ENCODE peak calls at places on chromosome 14, in five cellular contexts. One of them, this sample, is unnamed.
A peak's percentile ranks its signal among the peaks of the same experiment; 100 is the strongest.

GRCh38 chr14:85528080-85528881 is 1.7 kb upstream of the FLRT2 start:
- DNase-seq in psoas muscle: peak; percentile 38
- DNase-seq in aorta: no peak
- DNase-seq in neuronal stem cell: peak; percentile 51
- DNase-seq in heart left ventricle: peak; percentile 34
- DNase-seq in this sample: peak; percentile 63

GRCh38 chr14:72443991-72444431 is 449.9 kb downstream of the DPF3 start:
- DNase-seq in aorta: no peak
- DNase-seq in heart left ventricle: no peak
- DNase-seq in neuronal stem cell: no peak
- DNase-seq in psoas muscle: no peak
- DNase-seq in this sample: no peak

GRCh38 chr14:96146131-96146771 is 58.4 kb upstream of the BDKRB2 start:
- DNase-seq in heart left ventricle: no peak
- DNase-seq in psoas muscle: no peak
- DNase-seq in neuronal stem cell: no peak
- DNase-seq in aorta: no peak
- DNase-seq in this sample: no peak

GRCh38 chr14:48027115-48027514 is 351.7 kb upstream of the MDGA2 start:
- DNase-seq in aorta: no peak
- DNase-seq in heart left ventricle: no peak
- DNase-seq in neuronal stem cell: no peak
- DNase-seq in psoas muscle: no peak
- DNase-seq in this sample: no peak

GRCh38 chr14:72680853-72681640 is 212.9 kb downstream of the DPF3 start:
- DNase-seq in heart left ventricle: no peak
- DNase-seq in neuronal stem cell: no peak
- DNase-seq in aorta: no peak
- DNase-seq in psoas muscle: no peak
- DNase-seq in this sample: no peak

GRCh38 chr14:80695869-80696268 is 245.7 kb downstream of the CEP128 start:
- DNase-seq in aorta: no peak
- DNase-seq in neuronal stem cell: no peak
- DNase-seq in heart left ventricle: no peak
- DNase-seq in psoas muscle: no peak
- DNase-seq in this sample: no peak

GRCh38 chr14:75068294-75069020 is 984 bp upstream of the ZC2HC1C start:
- DNase-seq in neuronal stem cell: no peak
- DNase-seq in aorta: no peak
- DNase-seq in psoas muscle: no peak
- DNase-seq in heart left ventricle: no peak
- DNase-seq in this sample: no peak

GRCh38 chr14:35114036-35114435 is 7.8 kb downstream of the PPP2R3C start:
- DNase-seq in neuronal stem cell: no peak
- DNase-seq in heart left ventricle: no peak
- DNase-seq in psoas muscle: no peak
- DNase-seq in aorta: no peak
- DNase-seq in this sample: no peak

GRCh38 chr14:51451561-51451960 is 200.1 kb upstream of the FRMD6 start:
- DNase-seq in heart left ventricle: no peak
- DNase-seq in psoas muscle: no peak
- DNase-seq in aorta: no peak
- DNase-seq in neuronal stem cell: no peak
- DNase-seq in this sample: no peak

GRCh38 chr14:64800000-64800399 is 79.7 kb downstream of the SPTB start:
- DNase-seq in heart left ventricle: peak; percentile 41
- DNase-seq in psoas muscle: no peak
- DNase-seq in neuronal stem cell: no peak
- DNase-seq in aorta: no peak
- DNase-seq in this sample: peak; percentile 23

GRCh38 chr14:91229743-91230200 is 14.7 kb downstream of the GPR68 start:
- DNase-seq in aorta: no peak
- DNase-seq in heart left ventricle: no peak
- DNase-seq in neuronal stem cell: no peak
- DNase-seq in psoas muscle: no peak
- DNase-seq in this sample: no peak
- H3K4me1 ChIP-seq in aorta: no peaks in the 10 kb centered on the region
- H3K4me1 ChIP-seq in heart left ventricle: no peaks in the 10 kb centered on the region
- H3K4me1 ChIP-seq in neuronal stem cell: no peaks in the 10 kb centered on the region
- H3K4me1 ChIP-seq in psoas muscle: no peaks in the 10 kb centered on the region
- H3K4me1 ChIP-seq in this sample: no peaks in the 10 kb centered on the region

DNA sequence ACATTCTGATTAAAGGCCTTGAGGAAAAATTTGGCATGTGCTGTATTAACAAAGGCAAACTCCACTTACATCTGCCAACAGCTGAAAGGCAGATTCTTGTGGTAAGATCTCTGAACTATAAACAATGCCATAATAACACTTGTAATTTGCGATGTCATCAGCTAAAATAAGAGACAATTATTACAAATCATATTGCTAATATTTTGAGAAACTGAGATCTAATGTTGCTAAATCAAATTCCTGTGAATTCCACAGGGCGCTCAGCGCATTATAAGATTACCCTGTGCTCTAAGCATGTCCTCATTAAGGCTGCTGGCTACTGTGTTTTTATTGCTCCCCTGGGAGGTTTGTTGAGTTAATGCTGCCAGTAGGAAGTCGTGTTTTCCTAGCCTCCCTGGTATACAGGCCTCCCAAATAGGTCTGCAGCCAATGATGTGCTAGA is 244.8 kb downstream of the DACT1 start:
- DNase-seq in aorta: no peak
- DNase-seq in psoas muscle: no peak
- DNase-seq in heart left ventricle: no peak
- DNase-seq in neuronal stem cell: no peak
- DNase-seq in this sample: peak; percentile 10
- H3K36me3 ChIP-seq in aorta: no peaks in the 10 kb centered on the region
- H3K36me3 ChIP-seq in psoas muscle: no peaks in the 10 kb centered on the region
- H3K36me3 ChIP-seq in heart left ventricle: no peaks in the 10 kb centered on the region
- H3K36me3 ChIP-seq in neuronal stem cell: no peaks in the 10 kb centered on the region
- H3K36me3 ChIP-seq in this sample: no peaks in the 10 kb centered on the region

GRCh38 chr14:89589400-89590128 is 172.5 kb upstream of the FOXN3 start:
- DNase-seq in psoas muscle: no peak
- DNase-seq in neuronal stem cell: no peak
- DNase-seq in aorta: no peak
- DNase-seq in heart left ventricle: no peak
- DNase-seq in this sample: no peak

GRCh38 chr14:89587128-89587420 is 170.0 kb upstream of the FOXN3 start:
- DNase-seq in aorta: no peak
- DNase-seq in neuronal stem cell: no peak
- DNase-seq in heart left ventricle: no peak
- DNase-seq in psoas muscle: no peak
- DNase-seq in this sample: no peak

GRCh38 chr14:89586258-89587127 is 169.5 kb upstream of the FOXN3 start:
- DNase-seq in neuronal stem cell: no peak
- DNase-seq in psoas muscle: no peak
- DNase-seq in heart left ventricle: no peak
- DNase-seq in aorta: no peak
- DNase-seq in this sample: no peak

GRCh38 chr14:89588016-89588415 is 171.0 kb upstream of the FOXN3 start:
- DNase-seq in heart left ventricle: no peak
- DNase-seq in psoas muscle: no peak
- DNase-seq in aorta: no peak
- DNase-seq in neuronal stem cell: no peak
- DNase-seq in this sample: no peak

DNA sequence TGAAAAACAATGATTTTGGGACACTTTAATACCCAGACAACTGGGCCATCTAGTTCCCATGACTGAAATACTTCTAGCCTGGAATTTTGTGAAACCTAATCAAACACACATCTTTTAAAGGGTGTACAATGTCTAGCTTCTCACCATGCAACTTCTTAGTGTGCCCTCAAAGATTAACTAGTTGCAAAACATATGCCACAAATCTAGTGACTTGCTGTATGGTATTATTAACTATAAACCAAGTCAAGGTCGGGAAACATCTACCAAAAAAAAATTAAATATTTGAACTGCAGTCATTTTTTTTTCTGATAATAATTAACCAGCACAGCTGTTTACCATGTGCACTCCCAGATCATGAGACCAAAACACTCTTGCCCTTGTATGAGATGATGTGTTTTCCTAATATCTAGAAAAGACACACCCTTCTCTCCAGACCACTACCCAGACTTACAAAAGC is 171.8 kb upstream of the FOXN3 start:
- DNase-seq in neuronal stem cell: no peak
- DNase-seq in aorta: no peak
- DNase-seq in psoas muscle: no peak
- DNase-seq in heart left ventricle: no peak
- DNase-seq in this sample: no peak
- H3K4me1 ChIP-seq in neuronal stem cell: peaks cover 4% of the 10 kb centered on the region
- H3K4me1 ChIP-seq in aorta: no peaks in the 10 kb centered on the region
- H3K4me1 ChIP-seq in psoas muscle: peaks cover 5% of the 10 kb centered on the region
- H3K4me1 ChIP-seq in heart left ventricle: peaks cover 14% of the 10 kb centered on the region
- H3K4me1 ChIP-seq in this sample: no peaks in the 10 kb centered on the region

GRCh38 chr14:101893759-101894158 is 70.6 kb upstream of the DYNC1H1 start:
- DNase-seq in heart left ventricle: no peak
- DNase-seq in psoas muscle: no peak
- DNase-seq in aorta: no peak
- DNase-seq in neuronal stem cell: no peak
- DNase-seq in this sample: no peak

GRCh38 chr14:101898416-101898815 is 66.0 kb upstream of the DYNC1H1 start:
- DNase-seq in heart left ventricle: no peak
- DNase-seq in aorta: no peak
- DNase-seq in neuronal stem cell: no peak
- DNase-seq in psoas muscle: no peak
- DNase-seq in this sample: no peak

GRCh38 chr14:101894365-101895113 is 69.8 kb upstream of the DYNC1H1 start:
- DNase-seq in heart left ventricle: no peak
- DNase-seq in neuronal stem cell: no peak
- DNase-seq in psoas muscle: no peak
- DNase-seq in aorta: no peak
- DNase-seq in this sample: no peak

GRCh38 chr14:101897326-101897725 is 67.0 kb upstream of the DYNC1H1 start:
- DNase-seq in aorta: no peak
- DNase-seq in neuronal stem cell: no peak
- DNase-seq in heart left ventricle: no peak
- DNase-seq in psoas muscle: no peak
- DNase-seq in this sample: no peak

DNA sequence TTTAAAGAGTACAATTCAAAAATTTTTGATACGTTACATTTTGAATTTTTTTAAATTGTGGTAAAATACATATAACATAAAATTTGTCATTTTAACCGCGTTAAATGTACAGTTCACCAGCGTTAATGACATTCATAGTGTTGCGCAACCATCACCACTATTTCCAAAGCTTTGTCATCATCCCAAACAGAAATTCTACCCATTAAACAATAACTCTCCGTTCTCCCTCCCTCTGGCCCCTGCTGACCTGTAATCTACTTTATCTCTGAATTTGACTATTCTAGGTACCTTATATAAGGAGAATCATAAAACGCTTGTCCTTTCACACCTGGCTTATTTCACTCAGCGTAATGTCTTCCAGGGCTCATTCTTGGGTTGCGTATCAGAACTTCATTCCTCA is 69.1 kb upstream of the DYNC1H1 start:
- DNase-seq in psoas muscle: no peak
- DNase-seq in aorta: no peak
- DNase-seq in neuronal stem cell: no peak
- DNase-seq in heart left ventricle: no peak
- DNase-seq in this sample: no peak
- H3K36me3 ChIP-seq in psoas muscle: no peaks in the 10 kb centered on the region
- H3K36me3 ChIP-seq in aorta: peaks cover 7% of the 10 kb centered on the region
- H3K36me3 ChIP-seq in neuronal stem cell: peaks cover 31% of the 10 kb centered on the region
- H3K36me3 ChIP-seq in heart left ventricle: peaks cover 97% of the 10 kb centered on the region
- H3K36me3 ChIP-seq in this sample: peaks cover 56% of the 10 kb centered on the region

GRCh38 chr14:103545915-103546650 is 16.4 kb downstream of the BAG5 start:
- DNase-seq in heart left ventricle: no peak
- DNase-seq in psoas muscle: no peak
- DNase-seq in neuronal stem cell: no peak
- DNase-seq in aorta: peak; percentile 74
- DNase-seq in this sample: no peak
- H3K4me1 ChIP-seq in heart left ventricle: peaks cover 44% of the 10 kb centered on the region
- H3K4me1 ChIP-seq in psoas muscle: peaks cover 43% of the 10 kb centered on the region
- H3K4me1 ChIP-seq in neuronal stem cell: peaks cover 39% of the 10 kb centered on the region
- H3K4me1 ChIP-seq in aorta: no peaks in the 10 kb centered on the region
- H3K4me1 ChIP-seq in this sample: peaks cover 13% of the 10 kb centered on the region

This sample was measured in HAP-1.